ENCODE peak calls at places on chromosomes 1 and 21, in six cellular contexts. B is activated CD4-positive, alpha-beta T cell treated with anti-CD3 and anti-CD28 coated beads for 48 hours; E is thoracic aorta; X is T-helper 2 cell; M is HFFc6; D is stimulated activated CD8-positive, alpha-beta memory T cell treated with anti-CD3 and anti-CD28 coated beads, Interleukin-15, amount 100 ng/mL, for 1 hour. O is an unnamed sample.
A peak's percentile ranks its signal among the peaks of the same experiment; 100 is the strongest.

GRCh38 chr1:35958558-35958957 is 27.7 kb downstream of the AGO3 start:
- DNase-seq in B (no peak), E (no peak), X (no peak), M (no peak), D (no peak), O (no peak)

GRCh38 chr1:12231276-12231595 is 1.4 kb downstream of the VPS13D start:
- DNase-seq in B (no peak), E (no peak), X (no peak), M (peak; percentile 35), D (no peak), O (no peak)

GRCh38 chr1:185823471-185823870 is 89.3 kb downstream of the HMCN1 start:
- DNase-seq in B (no peak), E (no peak), X (no peak), M (no peak), D (no peak), O (peak; percentile 79)

GRCh38 chr1:18037651-18038050 is 69.9 kb upstream of the IGSF21 start:
- DNase-seq in B (no peak), E (no peak), X (no peak), M (no peak), D (no peak), O (no peak)

GRCh38 chr1:245825128-245825901 is 670.5 kb downstream of the KIF26B start:
- DNase-seq in B (no peak), E (no peak), X (no peak), M (no peak), D (no peak), O (peak; percentile 26)

GRCh38 chr21:44714905-44715304 is 3.5 kb upstream of the TSPEAR start:
- DNase-seq in B (no peak), E (no peak), X (no peak), M (no peak), D (no peak), O (no peak)

GRCh38 chr1:46077669-46078068 is 54.8 kb downstream of the PIK3R3 start:
- DNase-seq in B (no peak), E (no peak), X (no peak), M (no peak), D (no peak), O (no peak)

GRCh38 chr21:39125752-39126485 is 57.3 kb downstream of the PSMG1 start:
- DNase-seq in B (peak; percentile 16), E (no peak), X (no peak), M (peak; percentile 64), D (no peak), O (peak; percentile 82)

GRCh38 chr1:59223213-59223612 is 73.7 kb upstream of the FGGY start:
- DNase-seq in B (no peak), E (no peak), X (no peak), M (no peak), D (no peak), O (no peak)

GRCh38 chr1:12507631-12508030 is 110.4 kb downstream of the DHRS3 start:
- DNase-seq in B (no peak), E (no peak), X (no peak), M (no peak), D (no peak), O (no peak)

GRCh38 chr1:78840447-78841251 is 165.9 kb downstream of the ADGRL4 start:
- DNase-seq in B (no peak), E (no peak), X (no peak), M (peak; percentile 58), D (no peak), O (peak; percentile 84)

GRCh38 chr1:30037251-30038118 is 685.9 kb downstream of the MATN1 start:
- DNase-seq in B (no peak), E (no peak), X (no peak), M (no peak), D (no peak), O (no peak)

GRCh38 chr1:7878027-7878426 is 25.2 kb upstream of the UTS2 start:
- DNase-seq in B (no peak), E (no peak), X (no peak), M (no peak), D (no peak), O (no peak)

GRCh38 chr1:152946651-152947256 is at the start of gene SPRR5:
- DNase-seq in B (no peak), E (no peak), X (no peak), M (no peak), D (no peak), O (no peak)

GRCh38 chr1:9181176-9181906 is 52.4 kb upstream of the GPR157 start:
- DNase-seq in B (peak; percentile 80), E (no peak), X (peak; percentile 62), M (peak; percentile 34), D (peak; percentile 51), O (peak; percentile 70)

GRCh38 chr1:147472953-147473734 is 68.2 kb upstream of the BCL9 start:
- DNase-seq in B (no peak), E (no peak), X (no peak), M (no peak), D (no peak), O (peak; percentile 10)

GRCh38 chr1:109762821-109763645 is 690 bp downstream of the EPS8L3 start:
- DNase-seq in B (no peak), E (no peak), X (no peak), M (peak; percentile 56), D (no peak), O (peak; percentile 73)

GRCh38 chr1:236515443-236515958 is 8.3 kb upstream of the LGALS8 start:
- DNase-seq in B (no peak), E (no peak), X (no peak), M (no peak), D (no peak), O (no peak)

GRCh38 chr1:65090406-65090805 is 57.6 kb upstream of the AK4 start:
- DNase-seq in B (no peak), E (no peak), X (no peak), M (no peak), D (no peak), O (no peak)

GRCh38 chr1:209648931-209649776 is 3.1 kb downstream of the LAMB3 start:
- DNase-seq in B (no peak), E (no peak), X (no peak), M (peak; percentile 92), D (no peak), O (peak; percentile 98)

GRCh38 chr1:204463125-204464060 is 31.2 kb downstream of the PIK3C2B start:
- DNase-seq in B (no peak), E (no peak), X (no peak), M (no peak), D (no peak), O (peak; percentile 18)

GRCh38 chr21:42988234-42988965 is 14.0 kb downstream of the PKNOX1 start:
- DNase-seq in B (no peak), E (no peak), X (no peak), M (peak; percentile 56), D (no peak), O (peak; percentile 89)

GRCh38 chr1:29197590-29197924 is 15.9 kb upstream of the SRSF4 start:
- DNase-seq in B (peak; percentile 44), E (no peak), X (no peak), M (peak; percentile 45), D (no peak), O (peak; percentile 53)

GRCh38 chr1:151221616-151222015 is 23.3 kb downstream of the PIP5K1A start:
- DNase-seq in B (no peak), E (no peak), X (no peak), M (no peak), D (no peak), O (peak; percentile 23)

GRCh38 chr21:45539796-45540600 is 2.2 kb downstream of the SLC19A1 start:
- DNase-seq in B (peak; percentile 6), E (no peak), X (peak; percentile 3), M (no peak), D (no peak), O (no peak)

GRCh38 chr21:31559368-31560119 is 99.9 kb upstream of the SOD1 start:
- DNase-seq in B (peak; percentile 97), E (peak; percentile 28), X (peak; percentile 89), M (no peak), D (peak; percentile 86), O (peak; percentile 91)

GRCh38 chr1:170445096-170445495 is 86.9 kb upstream of the GORAB start:
- DNase-seq in B (no peak), E (no peak), X (no peak), M (peak; percentile 77), D (no peak), O (peak; percentile 96)

GRCh38 chr1:58620926-58621325 is 43.9 kb upstream of the TACSTD2 start:
- DNase-seq in B (no peak), E (no peak), X (no peak), M (no peak), D (no peak), O (no peak)

GRCh38 chr1:235913311-235913710 is 46.6 kb upstream of the LYST start:
- DNase-seq in B (no peak), E (no peak), X (no peak), M (peak; percentile 63), D (no peak), O (peak; percentile 71)

GRCh38 chr1:246306415-246307037 is 200.6 kb downstream of the SMYD3 start:
- DNase-seq in B (no peak), E (no peak), X (no peak), M (no peak), D (no peak), O (peak; percentile 30)

GRCh38 chr1:94772840-94773239 is 47.3 kb upstream of the SLC44A3 start:
- DNase-seq in B (no peak), E (no peak), X (no peak), M (no peak), D (no peak), O (no peak)

GRCh38 chr1:25821630-25822091 is 1.9 kb downstream of the MTFR1L start:
- DNase-seq in B (no peak), E (no peak), X (no peak), M (peak; percentile 32), D (no peak), O (peak; percentile 84)